ENCODE peak calls at places on chromosomes 12 and 14, in seven cellular contexts. T is CD4-positive, alpha-beta T cell; A is mesenteric fat pad; Z is stimulated activated naive CD8-positive, alpha-beta T cell treated with anti-CD3 and anti-CD28 coated beads, Interleukin-15, Interleukin-2, amounts not matched to agents 100 U/mL and 50 U/mL, for 24 hours; M is NCI-H510A; U is PC-3; Q is HS-5. K is an unnamed sample.

GRCh38 chr12:25014961-25015360 is 66.1 kb upstream of the BCAT1 start:
- DNase-seq in T (no peak), A (no peak), Z (no peak), M (no peak), U (no peak), Q (no peak), K (no peak)

GRCh38 chr12:121223283-121223946 is 13.5 kb downstream of the P2RX4 start:
- DNase-seq in T (peak; percentile 34), A (no peak), Z (peak; percentile 39), M (no peak), U (no peak), Q (no peak), K (no peak)

GRCh38 chr12:79255326-79255725 is 390.8 kb downstream of the SYT1 start:
- DNase-seq in T (no peak), A (no peak), Z (no peak), M (no peak), U (peak; percentile 81), Q (peak; percentile 10), K (no peak)

GRCh38 chr12:101173197-101173749 is 36.8 kb downstream of the SLC5A8 start:
- DNase-seq in T (no peak), A (no peak), Z (no peak), M (no peak), U (no peak), Q (no peak), K (no peak)

GRCh38 chr14:34912182-34912581 is 37.0 kb upstream of the BAZ1A start:
- DNase-seq in T (no peak), A (no peak), Z (no peak), M (no peak), U (no peak), Q (no peak), K (no peak)

GRCh38 chr12:67222302-67222701 is 46.9 kb upstream of the CAND1 start:
- DNase-seq in T (no peak), A (no peak), Z (no peak), M (no peak), U (peak; percentile 63), Q (no peak), K (peak; percentile 23)

GRCh38 chr12:7144414-7145120 is 14.4 kb downstream of the CLSTN3 start:
- DNase-seq in T (no peak), A (peak; percentile 30), Z (no peak), M (no peak), U (peak; percentile 48), Q (no peak), K (peak; percentile 50)

GRCh38 chr14:97796511-97796910 is 999.3 kb downstream of the VRK1 start:
- DNase-seq in T (no peak), A (no peak), Z (no peak), M (no peak), U (no peak), Q (no peak), K (no peak)

GRCh38 chr14:77307099-77307496 is 13.6 kb downstream of the POMT2 start:
- DNase-seq in T (no peak), A (peak; percentile 30), Z (peak; percentile 19), M (no peak), U (no peak), Q (no peak), K (no peak)

K was measured in RWPE1.